ENCODE peak calls at places on chromosomes 11 and 22, in five cellular contexts. V, R, Z, C and O are unnamed samples.

GRCh38 chr11:73542175-73542574 is 55.7 kb downstream of the FAM168A start:
- DNase-seq in Z (no peak), V (no peak), R (no peak), C (no peak), O (no peak)

GRCh38 chr22:36921309-36922096 is 8.1 kb downstream of the CSF2RB start:
- DNase-seq in V (no peak), R (peak; percentile 69), C (no peak), Z (no peak), O (no peak)

GRCh38 chr22:42868751-42869251 is 11.7 kb upstream of the ARFGAP3 start:
- DNase-seq in Z (no peak), V (no peak), R (no peak), C (no peak), O (no peak)

GRCh38 chr22:50201191-50202129 is 649 bp downstream of the SELENOO start:
- DNase-seq in V (peak; percentile 45), Z (peak; percentile 23), C (no peak), R (no peak), O (no peak)

GRCh38 chr11:62242021-62242420 is at the start of gene SCGB1D2:
- DNase-seq in C (no peak), Z (peak; percentile 32), R (no peak), V (no peak), O (peak; percentile 15)

GRCh38 chr11:121687961-121688566 is 235.3 kb upstream of the SORL1-AS1 start:
- DNase-seq in Z (no peak), C (no peak), V (no peak), R (no peak), O (peak; percentile 29)

GRCh38 chr11:66130978-66131377 is 60.9 kb downstream of the PACS1 start:
- DNase-seq in V (no peak), C (no peak), Z (no peak), R (no peak), O (no peak)

GRCh38 chr11:4187055-4187988 is 92.7 kb downstream of the RRM1 start:
- DNase-seq in Z (peak; percentile 39), R (no peak), V (peak; percentile 87), C (peak; percentile 60), O (peak; percentile 93)

GRCh38 chr11:120511804-120512726 is 517 bp downstream of the GRIK4 start:
- DNase-seq in C (no peak), V (no peak), Z (no peak), R (no peak), O (peak; percentile 45)

GRCh38 chr22:42116848-42117424 is 13.7 kb downstream of the CYP2D6 start:
- DNase-seq in R (no peak), V (no peak), Z (no peak), C (no peak), O (peak; percentile 62)

GRCh38 chr11:121894581-121894980 is 221.4 kb downstream of the BLID start:
- DNase-seq in C (no peak), R (no peak), V (no peak), Z (no peak), O (no peak)

GRCh38 chr22:37304595-37305343 is 22.5 kb downstream of the CYTH4 start:
- DNase-seq in R (no peak), C (no peak), Z (peak; percentile 22), V (peak; percentile 44), O (no peak)

GRCh38 chr11:46397526-46397925 is 6.0 kb upstream of the CHRM4 start:
- DNase-seq in R (no peak), V (no peak), C (no peak), Z (no peak), O (no peak)
- TF ChIP-seq USF2 in R (no peak), V (no peak), C (no peak), Z (no peak), O (no peak)

GRCh38 chr11:331332-332060 is 10.8 kb upstream of the IFITM3 start:
- DNase-seq in V (no peak), R (no peak), Z (no peak), C (no peak), O (no peak)

GRCh38 chr11:329886-330253 is 9.2 kb upstream of the IFITM3 start:
- DNase-seq in R (no peak), C (no peak), V (no peak), Z (no peak), O (no peak)

GRCh38 chr11:330694-331314 is 10.1 kb upstream of the IFITM3 start:
- DNase-seq in C (no peak), R (no peak), V (no peak), Z (no peak), O (no peak)

GRCh38 chr11:328012-328411 is 7.4 kb upstream of the IFITM3 start:
- DNase-seq in R (no peak), V (no peak), Z (no peak), C (no peak), O (no peak)

DNA sequence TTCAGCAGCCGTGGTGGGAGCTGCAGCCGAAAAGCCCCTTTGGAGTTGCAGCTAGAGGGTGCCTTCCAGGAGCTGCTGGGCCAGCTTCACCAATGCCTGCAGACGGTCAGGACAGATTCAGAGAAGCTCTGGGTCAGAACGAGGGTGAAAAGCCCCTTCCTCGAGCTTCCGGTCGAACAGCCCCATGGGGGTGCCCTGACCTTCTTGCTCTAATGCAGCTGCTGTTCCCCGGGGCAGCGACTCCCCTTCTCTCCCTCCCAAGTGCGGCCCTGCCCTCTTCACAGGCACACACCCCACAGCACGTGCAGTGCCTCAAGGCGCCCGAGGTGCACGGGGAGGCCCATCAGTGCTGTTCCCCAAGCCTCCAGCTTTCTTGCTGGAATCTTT is 9.6 kb upstream of the IFITM3 start:
- DNase-seq in C (no peak), Z (no peak), V (no peak), R (no peak), O (no peak)
- TF ChIP-seq ATF3 in C (no peak), Z (no peak), V (no peak), R (no peak), O (no peak)

GRCh38 chr11:108142304-108142703 is 20.9 kb downstream of the ACAT1 start:
- DNase-seq in C (no peak), V (no peak), R (no peak), Z (no peak), O (no peak)

GRCh38 chr11:108148549-108148948 is 27.2 kb downstream of the ACAT1 start:
- DNase-seq in V (peak; percentile 33), C (no peak), Z (no peak), R (no peak), O (no peak)

GRCh38 chr11:108147150-108147549 is 25.8 kb downstream of the ACAT1 start:
- DNase-seq in R (no peak), Z (no peak), C (no peak), V (no peak), O (no peak)

DNA sequence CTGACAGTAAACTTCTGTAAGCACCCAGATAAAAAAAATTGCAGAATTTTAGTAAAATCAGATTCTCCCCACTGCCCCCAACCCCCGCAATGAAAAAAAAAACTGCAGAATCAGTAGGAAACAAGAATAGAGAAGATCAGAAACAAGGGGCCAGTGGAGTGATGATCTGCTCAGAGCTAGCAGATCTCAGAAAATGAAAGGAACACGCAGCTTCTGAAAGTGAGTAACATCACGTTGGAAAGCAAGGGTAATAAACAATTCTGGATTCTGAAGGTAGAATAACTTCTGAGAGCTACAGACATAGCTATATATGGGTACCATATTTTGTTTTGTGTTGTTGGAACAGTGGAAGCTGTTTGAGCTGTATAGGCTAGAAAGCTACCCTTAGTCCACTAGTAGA is 23.2 kb downstream of the ACAT1 start:
- DNase-seq in V (no peak), R (no peak), Z (no peak), C (no peak), O (no peak)
- TF ChIP-seq CREB1 in V (no peak), R (no peak), Z (no peak), C (no peak), O (no peak)

GRCh38 chr22:40894417-40894816 is 32.5 kb upstream of the DNAJB7 start:
- DNase-seq in R (no peak), V (no peak), Z (no peak), C (no peak), O (no peak)

GRCh38 chr22:40904101-40904500 is 42.2 kb upstream of the DNAJB7 start:
- DNase-seq in Z (no peak), V (no peak), C (no peak), R (no peak), O (no peak)

GRCh38 chr22:40898850-40899357 is 37.0 kb upstream of the DNAJB7 start:
- DNase-seq in R (peak; percentile 44), V (peak; percentile 66), Z (peak; percentile 62), C (no peak), O (no peak)
- TF ChIP-seq USF2 in R (no peak), V (no peak), Z (no peak), C (no peak), O (no peak)

DNA sequence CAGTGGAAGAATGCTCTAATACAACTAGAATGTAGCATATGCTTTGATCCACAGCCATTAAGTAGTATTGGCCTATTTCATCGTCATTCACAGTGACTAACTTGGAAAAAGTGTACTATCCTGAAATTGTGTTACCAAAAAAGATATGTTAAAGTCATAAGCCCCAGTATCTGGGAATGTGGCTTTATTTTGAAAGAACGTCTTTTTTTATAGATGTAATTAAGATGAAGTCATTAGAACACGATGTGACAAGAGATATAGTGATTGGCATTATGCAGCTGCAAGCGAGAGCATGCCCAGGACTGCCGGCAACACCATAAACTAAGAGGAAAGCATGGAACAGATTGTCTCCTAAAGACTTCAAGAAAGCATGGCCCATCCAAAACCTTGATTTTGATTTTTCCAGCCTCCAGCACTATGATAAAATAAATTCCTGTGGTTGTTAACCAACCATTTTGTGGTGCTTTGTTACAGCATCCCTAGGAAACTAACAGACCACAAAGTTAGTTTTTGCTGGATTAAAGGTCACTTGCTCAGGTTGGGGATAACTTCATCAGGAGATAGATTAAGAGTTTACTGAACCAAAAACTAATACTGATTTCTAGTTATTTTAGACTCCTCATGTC is 870.6 kb upstream of the LRRC4C start:
- DNase-seq in V (no peak), C (no peak), Z (no peak), R (no peak), O (no peak)
- TF ChIP-seq ATF3 in V (no peak), C (no peak), Z (no peak), R (no peak), O (no peak)

GRCh38 chr22:27531782-27532530 is 269.6 kb downstream of the MN1 start:
- DNase-seq in Z (no peak), R (no peak), V (no peak), C (no peak), O (no peak)
- TF ChIP-seq CREB1 in Z (no peak), R (no peak), V (no peak), C (no peak), O (no peak)

DNA sequence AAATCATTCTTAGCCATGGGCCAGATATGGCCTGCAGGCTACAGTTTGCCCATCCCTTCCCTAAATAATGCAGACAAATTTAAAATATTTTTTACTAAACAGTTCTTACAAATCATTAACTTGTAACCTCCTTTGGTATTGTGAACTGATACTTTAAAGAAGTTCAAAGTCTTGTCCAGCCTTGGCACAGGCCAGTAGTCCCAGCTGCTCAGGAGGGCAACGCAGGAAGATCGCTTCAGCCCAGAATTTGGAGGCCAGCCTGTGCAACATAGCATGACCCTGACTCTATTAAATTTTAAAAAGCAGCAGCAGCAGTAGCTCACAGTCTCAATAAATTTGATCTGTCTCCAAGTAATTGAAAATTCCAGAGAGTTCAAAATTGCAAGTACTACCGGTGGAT is 83.7 kb upstream of the ARHGAP32 start:
- DNase-seq in R (no peak), C (no peak), V (no peak), Z (no peak), O (no peak)
- TF ChIP-seq USF2 in R (no peak), C (no peak), V (no peak), Z (no peak), O (no peak)

GRCh38 chr11:115153135-115153534 is 351.1 kb downstream of the CADM1 start:
- DNase-seq in Z (no peak), R (no peak), V (no peak), C (no peak), O (no peak)
- TF ChIP-seq ATF3 in Z (no peak), R (no peak), V (no peak), C (no peak), O (no peak)